ENCODE peak calls at places on chromosomes 6 and 20, in six cellular contexts. One of them, this sample, is unnamed.

GRCh38 chr6:30480536-30481156 is 8.7 kb upstream of the HLA-E start:
- DNase-seq in BJ: no peak
- DNase-seq in AG04450: no peak
- DNase-seq in A549: no peak
- DNase-seq in heart left ventricle: no peak
- DNase-seq in stomach: no peak
- DNase-seq in this sample: no peak

GRCh38 chr6:50849016-50849748 is 30.5 kb downstream of the TFAP2B start:
- DNase-seq in BJ: no peak
- DNase-seq in AG04450: no peak
- DNase-seq in A549: no peak
- DNase-seq in heart left ventricle: no peak
- DNase-seq in stomach: no peak
- DNase-seq in this sample: no peak

GRCh38 chr6:42030585-42031506 is 19.5 kb upstream of the TAF8 start:
- DNase-seq in BJ: no peak
- DNase-seq in AG04450: no peak
- DNase-seq in A549: no peak
- DNase-seq in heart left ventricle: peak; percentile 58
- DNase-seq in stomach: no peak
- DNase-seq in this sample: no peak

GRCh38 chr20:25136643-25137559 is 55.0 kb upstream of the VSX1 start:
- DNase-seq in BJ: peak; percentile 46
- DNase-seq in AG04450: peak; percentile 68
- DNase-seq in A549: peak; percentile 87
- DNase-seq in heart left ventricle: peak; percentile 87
- DNase-seq in stomach: no peak
- DNase-seq in this sample: peak; percentile 49

GRCh38 chr20:52631469-52631868 is 340.7 kb upstream of the TSHZ2 start:
- DNase-seq in BJ: no peak
- DNase-seq in AG04450: no peak
- DNase-seq in A549: no peak
- DNase-seq in heart left ventricle: no peak
- DNase-seq in stomach: no peak
- DNase-seq in this sample: no peak

GRCh38 chr6:100775667-100776066 is 105.5 kb downstream of the ASCC3 start:
- DNase-seq in BJ: peak; percentile 0
- DNase-seq in AG04450: no peak
- DNase-seq in A549: no peak
- DNase-seq in heart left ventricle: no peak
- DNase-seq in stomach: no peak
- DNase-seq in this sample: no peak

GRCh38 chr6:138736640-138737039 is 36.9 kb upstream of the CCDC28A start:
- DNase-seq in BJ: no peak
- DNase-seq in AG04450: no peak
- DNase-seq in A549: no peak
- DNase-seq in heart left ventricle: no peak
- DNase-seq in stomach: no peak
- DNase-seq in this sample: no peak

GRCh38 chr6:90097357-90097756 is 199.3 kb downstream of the BACH2 start:
- DNase-seq in BJ: no peak
- DNase-seq in AG04450: no peak
- DNase-seq in A549: no peak
- DNase-seq in heart left ventricle: no peak
- DNase-seq in stomach: no peak
- DNase-seq in this sample: no peak

GRCh38 chr6:29965873-29966601 is 23.7 kb downstream of the HLA-A start:
- DNase-seq in BJ: no peak
- DNase-seq in AG04450: no peak
- DNase-seq in A549: peak; percentile 31
- DNase-seq in heart left ventricle: peak; percentile 92
- DNase-seq in stomach: peak; percentile 92
- DNase-seq in this sample: peak; percentile 46

GRCh38 chr20:40691566-40692239 is 2.7 kb upstream of the MAFB start:
- DNase-seq in BJ: no peak
- DNase-seq in AG04450: no peak
- DNase-seq in A549: no peak
- DNase-seq in heart left ventricle: no peak
- DNase-seq in stomach: no peak
- DNase-seq in this sample: no peak

GRCh38 chr20:46709055-46709458 is 392 bp upstream of the SLC2A10 start:
- DNase-seq in BJ: no peak
- DNase-seq in AG04450: no peak
- DNase-seq in A549: no peak
- DNase-seq in heart left ventricle: no peak
- DNase-seq in stomach: peak; percentile 51
- DNase-seq in this sample: no peak

GRCh38 chr6:133243723-133244122 is 2.6 kb downstream of the EYA4 start:
- DNase-seq in BJ: no peak
- DNase-seq in AG04450: no peak
- DNase-seq in A549: no peak
- DNase-seq in heart left ventricle: no peak
- DNase-seq in stomach: no peak
- DNase-seq in this sample: no peak
- H3K4me3 ChIP-seq in BJ: no peak overlapping the region
- H3K4me3 ChIP-seq in AG04450: peak overlapping the region; percentile 85
- H3K4me3 ChIP-seq in A549: peak overlapping the region; percentile 69
- H3K4me3 ChIP-seq in heart left ventricle: peak overlapping the region; percentile 61
- H3K4me3 ChIP-seq in stomach: peak overlapping the region; percentile 50
- H3K4me3 ChIP-seq in this sample: no peak overlapping the region

GRCh38 chr20:64238851-64239387 is 16.6 kb upstream of the PCMTD2 start:
- DNase-seq in BJ: no peak
- DNase-seq in AG04450: no peak
- DNase-seq in A549: no peak
- DNase-seq in heart left ventricle: no peak
- DNase-seq in stomach: no peak
- DNase-seq in this sample: no peak
- TF ChIP-seq CTCF in BJ: peak; percentile 3
- TF ChIP-seq CTCF in AG04450: no peak
- TF ChIP-seq CTCF in A549: no peak
- TF ChIP-seq CTCF in heart left ventricle: no peak
- TF ChIP-seq CTCF in stomach: no peak
- TF ChIP-seq CTCF in this sample: no peak

DNA sequence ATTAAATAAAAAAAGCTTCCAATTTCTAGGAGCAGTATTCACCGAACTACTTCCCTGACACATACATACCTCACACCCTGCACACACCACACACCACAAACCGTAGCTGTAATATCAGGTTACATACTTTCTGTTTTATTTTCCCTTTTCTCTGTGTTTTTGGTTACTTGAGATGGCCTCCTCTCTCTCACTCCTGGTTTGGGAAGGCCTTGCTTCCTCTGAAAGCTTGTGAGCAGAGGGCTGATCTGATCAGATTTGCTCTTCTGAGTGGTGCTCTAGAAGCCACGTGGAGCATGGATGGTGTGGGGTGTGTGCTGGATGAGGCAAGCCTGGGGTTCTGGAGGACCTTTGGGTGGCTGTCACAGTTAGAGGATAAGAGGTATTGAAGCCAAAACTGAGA is 20.9 kb downstream of the UTRN start:
- DNase-seq in BJ: no peak
- DNase-seq in AG04450: no peak
- DNase-seq in A549: no peak
- DNase-seq in heart left ventricle: no peak
- DNase-seq in stomach: no peak
- DNase-seq in this sample: no peak
- H3K4me3 ChIP-seq in BJ: no peak overlapping the region
- H3K4me3 ChIP-seq in AG04450: no peak overlapping the region
- H3K4me3 ChIP-seq in A549: no peak overlapping the region
- H3K4me3 ChIP-seq in heart left ventricle: no peak overlapping the region
- H3K4me3 ChIP-seq in stomach: no peak overlapping the region
- H3K4me3 ChIP-seq in this sample: no peak overlapping the region

GRCh38 chr6:7747433-7747832 is 21.5 kb downstream of the BMP6 start:
- DNase-seq in BJ: no peak
- DNase-seq in AG04450: no peak
- DNase-seq in A549: no peak
- DNase-seq in heart left ventricle: no peak
- DNase-seq in stomach: no peak
- DNase-seq in this sample: no peak
- TF ChIP-seq CTCF in BJ: no peak
- TF ChIP-seq CTCF in AG04450: no peak
- TF ChIP-seq CTCF in A549: no peak
- TF ChIP-seq CTCF in heart left ventricle: no peak
- TF ChIP-seq CTCF in stomach: no peak
- TF ChIP-seq CTCF in this sample: no peak

DNA sequence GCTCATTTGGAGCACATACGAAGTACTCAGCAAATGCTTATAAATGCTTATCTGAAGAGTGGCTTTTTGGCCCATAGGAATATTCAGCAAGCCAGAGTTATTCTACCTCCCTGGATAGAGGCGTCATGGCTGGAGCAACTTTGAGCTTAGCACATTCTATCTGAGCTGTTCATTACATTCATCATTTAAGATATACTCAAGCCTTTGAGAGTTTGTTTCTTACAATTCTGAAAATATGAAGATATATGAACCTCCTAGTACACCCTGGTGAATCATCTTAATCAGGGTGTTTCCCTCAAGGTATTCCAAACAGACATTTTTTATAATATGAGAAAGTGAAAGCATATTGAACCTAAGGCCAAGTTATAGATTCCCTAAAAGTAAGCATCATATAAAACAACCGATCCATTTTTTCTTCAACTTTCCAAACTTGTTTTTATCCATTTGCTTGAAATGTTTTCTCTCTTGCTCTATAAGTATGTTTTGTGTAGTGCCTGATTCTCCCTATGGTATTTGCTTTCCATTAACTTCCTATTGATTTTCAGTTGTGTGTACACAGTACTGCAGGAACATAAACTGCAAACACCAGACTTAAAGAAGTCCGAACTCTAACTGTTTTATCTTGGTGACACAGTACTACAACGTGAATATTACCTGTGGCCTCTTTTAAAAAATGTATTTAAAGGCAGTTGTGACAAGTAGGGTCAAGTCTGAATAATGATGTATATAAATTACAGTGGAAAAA is 139.7 kb upstream of the PTPRK start:
- DNase-seq in BJ: no peak
- DNase-seq in AG04450: no peak
- DNase-seq in A549: no peak
- DNase-seq in heart left ventricle: no peak
- DNase-seq in stomach: no peak
- DNase-seq in this sample: no peak
- H3K4me3 ChIP-seq in BJ: no peak overlapping the region
- H3K4me3 ChIP-seq in AG04450: no peak overlapping the region
- H3K4me3 ChIP-seq in A549: no peak overlapping the region
- H3K4me3 ChIP-seq in heart left ventricle: no peak overlapping the region
- H3K4me3 ChIP-seq in stomach: no peak overlapping the region
- H3K4me3 ChIP-seq in this sample: no peak overlapping the region

DNA sequence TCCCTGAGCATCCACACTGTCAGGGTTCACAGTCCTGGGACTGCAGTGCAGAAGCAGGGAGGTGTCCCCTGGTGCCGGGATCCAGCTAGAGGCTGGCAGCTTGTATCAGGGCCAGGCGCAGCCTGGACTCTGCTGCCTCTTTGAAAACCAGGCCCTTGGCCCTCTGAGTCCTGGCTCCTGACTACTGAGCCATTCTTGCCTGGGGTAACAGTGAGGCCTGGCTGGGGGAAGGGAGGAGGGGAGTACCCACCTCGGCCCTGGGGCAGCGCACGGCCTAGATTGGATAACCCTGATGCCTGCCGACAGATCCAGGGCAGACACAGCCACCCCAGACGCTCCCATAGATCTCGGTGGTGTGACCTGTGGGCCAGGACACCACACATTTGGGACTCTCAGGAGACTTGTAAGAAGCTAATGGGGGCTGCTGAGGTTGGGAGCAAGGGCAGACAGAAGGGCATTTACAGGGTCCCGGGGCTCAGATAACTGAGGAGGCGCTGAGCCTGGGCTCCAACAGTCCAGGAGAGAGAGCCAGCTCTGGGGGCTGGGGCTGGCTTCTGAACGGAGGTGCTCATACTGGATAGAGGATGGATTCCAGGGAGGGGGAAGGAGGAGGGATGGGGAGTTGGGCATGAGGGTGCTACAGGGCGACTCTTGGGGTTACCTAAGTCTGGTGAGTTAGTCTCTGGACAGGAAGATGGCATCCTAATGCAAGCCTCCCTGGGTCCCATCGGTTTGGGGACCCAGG is 30.5 kb downstream of the SPDEF start:
- DNase-seq in BJ: no peak
- DNase-seq in AG04450: no peak
- DNase-seq in A549: no peak
- DNase-seq in heart left ventricle: peak; percentile 11
- DNase-seq in stomach: no peak
- DNase-seq in this sample: no peak
- TF ChIP-seq CTCF in BJ: no peak
- TF ChIP-seq CTCF in AG04450: no peak
- TF ChIP-seq CTCF in A549: no peak
- TF ChIP-seq CTCF in heart left ventricle: no peak
- TF ChIP-seq CTCF in stomach: no peak
- TF ChIP-seq CTCF in this sample: no peak

DNA sequence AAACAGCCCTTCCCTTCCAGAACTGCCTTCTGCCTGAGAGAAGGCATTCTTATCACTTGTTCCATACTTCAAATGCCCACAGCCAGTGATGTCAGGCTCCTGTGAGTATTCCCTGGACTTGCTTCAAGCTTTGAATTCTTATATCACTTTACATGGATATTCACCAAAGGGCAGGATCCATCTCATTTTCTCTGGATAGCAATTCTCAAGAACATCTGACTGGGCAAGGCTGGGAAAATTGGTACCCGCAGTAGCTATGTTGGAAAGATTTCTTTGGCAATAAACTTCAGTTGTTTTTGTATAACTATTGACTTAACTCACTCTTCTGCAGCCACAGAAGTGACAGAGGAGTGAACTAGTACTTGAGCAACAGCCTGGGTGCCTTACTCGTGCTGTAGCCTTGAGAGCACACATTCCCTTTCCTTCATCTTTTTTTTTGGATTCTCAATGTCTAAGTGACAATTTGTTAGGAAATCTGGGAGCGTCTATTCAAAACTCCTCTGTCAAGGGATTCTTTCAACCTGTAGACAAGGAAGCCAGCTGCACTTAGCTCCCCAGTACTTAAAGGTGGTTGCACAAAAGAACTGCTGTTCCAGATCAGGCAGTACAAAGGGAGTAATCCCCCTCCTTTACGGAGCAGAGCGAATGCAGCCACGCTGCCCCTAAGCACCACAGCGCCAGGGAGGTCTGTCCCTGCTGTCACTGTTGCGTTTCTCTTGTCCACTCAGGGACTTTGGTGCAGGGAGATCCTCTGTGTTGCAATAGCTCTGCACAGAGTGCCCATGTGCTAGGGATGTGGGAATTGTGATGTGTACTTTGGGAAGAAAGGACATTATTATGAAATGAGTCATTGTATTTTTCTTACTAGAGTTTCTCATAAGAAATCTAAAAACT is 69.6 kb downstream of the JAG1 start:
- DNase-seq in BJ: peak; percentile 88
- DNase-seq in AG04450: peak; percentile 70
- DNase-seq in A549: peak; percentile 85
- DNase-seq in heart left ventricle: peak; percentile 69
- DNase-seq in stomach: no peak
- DNase-seq in this sample: peak; percentile 73
- H3K4me3 ChIP-seq in BJ: no peak overlapping the region
- H3K4me3 ChIP-seq in AG04450: no peak overlapping the region
- H3K4me3 ChIP-seq in A549: no peak overlapping the region
- H3K4me3 ChIP-seq in heart left ventricle: no peak overlapping the region
- H3K4me3 ChIP-seq in stomach: no peak overlapping the region
- H3K4me3 ChIP-seq in this sample: no peak overlapping the region

DNA sequence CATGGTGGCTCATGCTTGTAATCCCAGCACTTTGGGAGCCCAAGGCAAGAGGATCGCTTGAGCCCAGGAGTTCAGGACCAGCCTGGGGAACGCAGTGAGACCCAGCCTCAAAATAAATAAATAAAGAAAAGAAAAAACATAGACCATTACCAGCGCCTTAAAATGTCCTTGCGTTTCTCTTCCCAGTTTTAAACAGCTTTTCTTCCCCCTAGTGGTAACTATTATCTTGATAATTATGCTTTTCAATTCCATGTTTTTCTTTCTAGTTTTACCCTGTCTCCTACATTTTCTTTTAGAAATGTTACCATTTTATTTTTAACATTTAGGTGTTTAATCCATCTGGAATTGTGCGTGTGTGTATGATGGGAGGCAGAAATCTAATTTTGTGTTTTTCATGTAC is 24.4 kb downstream of the DNAH8 start:
- DNase-seq in BJ: no peak
- DNase-seq in AG04450: no peak
- DNase-seq in A549: no peak
- DNase-seq in heart left ventricle: no peak
- DNase-seq in stomach: no peak
- DNase-seq in this sample: no peak
- TF ChIP-seq CTCF in BJ: no peak
- TF ChIP-seq CTCF in AG04450: peak; percentile 47
- TF ChIP-seq CTCF in A549: peak; percentile 19
- TF ChIP-seq CTCF in heart left ventricle: no peak
- TF ChIP-seq CTCF in stomach: no peak
- TF ChIP-seq CTCF in this sample: peak; percentile 47

This sample was measured in retinal pigment epithelial cell.